ENCODE peak calls at places on chromosome 16, in five cellular contexts. One of them, this sample, is unnamed. For H3K9me3, the result is how much of the 10 kb centered on the place peaks cover.

GRCh38 chr16:86751081-86752030 is 173.0 kb downstream of the FOXL1 start:
- DNase-seq in HCT116: no peak
- DNase-seq in mucosa of descending colon: no peak
- DNase-seq in CD4-positive, CD25-positive, alpha-beta regulatory T cell: no peak
- DNase-seq in CD4-positive, alpha-beta T cell: no peak
- DNase-seq in this sample: no peak

GRCh38 chr16:54846761-54847160 is 83.9 kb upstream of the IRX5 start:
- DNase-seq in HCT116: no peak
- DNase-seq in CD4-positive, CD25-positive, alpha-beta regulatory T cell: no peak
- DNase-seq in CD4-positive, alpha-beta T cell: no peak
- DNase-seq in mucosa of descending colon: no peak
- DNase-seq in this sample: no peak

GRCh38 chr16:89412811-89413210 is 77.5 kb downstream of the ANKRD11 start:
- DNase-seq in HCT116: no peak
- DNase-seq in CD4-positive, alpha-beta T cell: no peak
- DNase-seq in CD4-positive, CD25-positive, alpha-beta regulatory T cell: no peak
- DNase-seq in mucosa of descending colon: no peak
- DNase-seq in this sample: no peak

GRCh38 chr16:76583466-76583865 is 306.3 kb downstream of the CNTNAP4 start:
- DNase-seq in mucosa of descending colon: peak
- DNase-seq in CD4-positive, CD25-positive, alpha-beta regulatory T cell: no peak
- DNase-seq in CD4-positive, alpha-beta T cell: no peak
- DNase-seq in HCT116: no peak
- DNase-seq in this sample: no peak

GRCh38 chr16:72561-73537 is at the start of gene RHBDF1:
- DNase-seq in CD4-positive, CD25-positive, alpha-beta regulatory T cell: no peak
- DNase-seq in CD4-positive, alpha-beta T cell: no peak
- DNase-seq in mucosa of descending colon: peak
- DNase-seq in HCT116: no peak
- DNase-seq in this sample: no peak

GRCh38 chr16:55534773-55535172 is 25.9 kb downstream of the LPCAT2 start:
- DNase-seq in HCT116: no peak
- DNase-seq in mucosa of descending colon: no peak
- DNase-seq in CD4-positive, CD25-positive, alpha-beta regulatory T cell: no peak
- DNase-seq in CD4-positive, alpha-beta T cell: no peak
- DNase-seq in this sample: no peak

GRCh38 chr16:75477680-75478473 is 13.4 kb upstream of the TMEM170A start:
- DNase-seq in CD4-positive, CD25-positive, alpha-beta regulatory T cell: no peak
- DNase-seq in mucosa of descending colon: no peak
- DNase-seq in HCT116: no peak
- DNase-seq in CD4-positive, alpha-beta T cell: no peak
- DNase-seq in this sample: no peak

GRCh38 chr16:15993128-15993527 is 43.7 kb downstream of the ABCC1 start:
- DNase-seq in CD4-positive, CD25-positive, alpha-beta regulatory T cell: no peak
- DNase-seq in mucosa of descending colon: no peak
- DNase-seq in CD4-positive, alpha-beta T cell: no peak
- DNase-seq in HCT116: no peak
- DNase-seq in this sample: no peak

GRCh38 chr16:54928016-54928356 is 2.7 kb upstream of the IRX5 start:
- DNase-seq in CD4-positive, CD25-positive, alpha-beta regulatory T cell: no peak
- DNase-seq in CD4-positive, alpha-beta T cell: no peak
- DNase-seq in HCT116: no peak
- DNase-seq in mucosa of descending colon: no peak
- DNase-seq in this sample: no peak

GRCh38 chr16:20321671-20322070 is 5.6 kb downstream of the GP2 start:
- DNase-seq in mucosa of descending colon: no peak
- DNase-seq in CD4-positive, alpha-beta T cell: no peak
- DNase-seq in CD4-positive, CD25-positive, alpha-beta regulatory T cell: no peak
- DNase-seq in HCT116: no peak
- DNase-seq in this sample: no peak

GRCh38 chr16:88613911-88614817 is 24.2 kb upstream of the IL17C start:
- DNase-seq in CD4-positive, alpha-beta T cell: no peak
- DNase-seq in CD4-positive, CD25-positive, alpha-beta regulatory T cell: no peak
- DNase-seq in mucosa of descending colon: no peak
- DNase-seq in HCT116: no peak
- DNase-seq in this sample: no peak

GRCh38 chr16:82524939-82525338 is 101.8 kb upstream of the CDH13 start:
- DNase-seq in mucosa of descending colon: no peak
- DNase-seq in CD4-positive, alpha-beta T cell: no peak
- DNase-seq in HCT116: no peak
- DNase-seq in CD4-positive, CD25-positive, alpha-beta regulatory T cell: no peak
- DNase-seq in this sample: no peak

GRCh38 chr16:71474864-71475263 is 12.8 kb upstream of the ZNF23 start:
- DNase-seq in CD4-positive, CD25-positive, alpha-beta regulatory T cell: no peak
- DNase-seq in CD4-positive, alpha-beta T cell: no peak
- DNase-seq in HCT116: peak
- DNase-seq in mucosa of descending colon: no peak
- DNase-seq in this sample: no peak

GRCh38 chr16:67509016-67509415 is 19.6 kb upstream of the RIPOR1 start:
- DNase-seq in CD4-positive, alpha-beta T cell: no peak
- DNase-seq in mucosa of descending colon: no peak
- DNase-seq in HCT116: no peak
- DNase-seq in CD4-positive, CD25-positive, alpha-beta regulatory T cell: peak
- DNase-seq in this sample: peak

GRCh38 chr16:2194166-2194834 is 2.1 kb downstream of the CASKIN1 start:
- DNase-seq in CD4-positive, alpha-beta T cell: no peak
- DNase-seq in mucosa of descending colon: no peak
- DNase-seq in CD4-positive, CD25-positive, alpha-beta regulatory T cell: no peak
- DNase-seq in HCT116: no peak
- DNase-seq in this sample: no peak

GRCh38 chr16:9072806-9073341 is 18.6 kb upstream of the HAPSTR1 start:
- DNase-seq in CD4-positive, alpha-beta T cell: no peak
- DNase-seq in HCT116: no peak
- DNase-seq in CD4-positive, CD25-positive, alpha-beta regulatory T cell: peak
- DNase-seq in mucosa of descending colon: no peak
- DNase-seq in this sample: no peak

GRCh38 chr16:5415123-5415522 is 317.5 kb upstream of the EEF2KMT start:
- DNase-seq in mucosa of descending colon: no peak
- DNase-seq in HCT116: peak
- DNase-seq in CD4-positive, alpha-beta T cell: no peak
- DNase-seq in CD4-positive, CD25-positive, alpha-beta regulatory T cell: no peak
- DNase-seq in this sample: no peak

GRCh38 chr16:5412721-5413120 is 315.1 kb upstream of the EEF2KMT start:
- DNase-seq in CD4-positive, alpha-beta T cell: no peak
- DNase-seq in CD4-positive, CD25-positive, alpha-beta regulatory T cell: no peak
- DNase-seq in HCT116: no peak
- DNase-seq in mucosa of descending colon: no peak
- DNase-seq in this sample: no peak

GRCh38 chr16:5416013-5416412 is 318.4 kb upstream of the EEF2KMT start:
- DNase-seq in HCT116: no peak
- DNase-seq in mucosa of descending colon: no peak
- DNase-seq in CD4-positive, CD25-positive, alpha-beta regulatory T cell: no peak
- DNase-seq in CD4-positive, alpha-beta T cell: no peak
- DNase-seq in this sample: no peak
- H3K9me3 ChIP-seq in HCT116: under half
- H3K9me3 ChIP-seq in mucosa of descending colon: under half
- H3K9me3 ChIP-seq in CD4-positive, CD25-positive, alpha-beta regulatory T cell: under half
- H3K9me3 ChIP-seq in CD4-positive, alpha-beta T cell: under half
- H3K9me3 ChIP-seq in this sample: under half

DNA sequence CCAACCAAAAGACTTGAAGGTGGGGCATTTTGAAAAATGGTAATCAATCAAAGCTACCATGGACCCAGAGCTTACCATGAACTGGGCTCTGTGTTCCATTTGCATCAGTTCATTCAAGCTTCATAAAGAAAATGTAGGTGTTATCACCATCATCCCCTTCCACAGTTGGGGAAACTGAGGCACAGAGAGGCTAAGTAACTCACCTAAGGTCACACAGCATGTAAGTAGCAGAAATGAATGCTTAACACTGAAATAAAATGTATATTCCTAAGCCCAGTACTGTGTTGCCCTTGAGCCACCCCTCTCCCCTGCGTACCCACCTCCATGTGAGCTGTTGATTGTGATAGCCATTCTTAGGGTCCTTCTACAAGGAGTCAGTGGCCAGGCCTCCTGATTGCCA is 83.6 kb downstream of the VAT1L start:
- DNase-seq in CD4-positive, CD25-positive, alpha-beta regulatory T cell: no peak
- DNase-seq in mucosa of descending colon: no peak
- DNase-seq in CD4-positive, alpha-beta T cell: no peak
- DNase-seq in HCT116: no peak
- DNase-seq in this sample: no peak
- H3K9me3 ChIP-seq in CD4-positive, CD25-positive, alpha-beta regulatory T cell: under half
- H3K9me3 ChIP-seq in mucosa of descending colon: under half
- H3K9me3 ChIP-seq in CD4-positive, alpha-beta T cell: under half
- H3K9me3 ChIP-seq in HCT116: under half
- H3K9me3 ChIP-seq in this sample: under half

GRCh38 chr16:3388325-3388724 is 12.5 kb downstream of the ZSCAN32 start:
- DNase-seq in CD4-positive, CD25-positive, alpha-beta regulatory T cell: no peak
- DNase-seq in mucosa of descending colon: no peak
- DNase-seq in HCT116: no peak
- DNase-seq in CD4-positive, alpha-beta T cell: no peak
- DNase-seq in this sample: no peak
- H3K9me3 ChIP-seq in CD4-positive, CD25-positive, alpha-beta regulatory T cell: half or more
- H3K9me3 ChIP-seq in mucosa of descending colon: half or more
- H3K9me3 ChIP-seq in HCT116: under half
- H3K9me3 ChIP-seq in CD4-positive, alpha-beta T cell: half or more
- H3K9me3 ChIP-seq in this sample: under half

DNA sequence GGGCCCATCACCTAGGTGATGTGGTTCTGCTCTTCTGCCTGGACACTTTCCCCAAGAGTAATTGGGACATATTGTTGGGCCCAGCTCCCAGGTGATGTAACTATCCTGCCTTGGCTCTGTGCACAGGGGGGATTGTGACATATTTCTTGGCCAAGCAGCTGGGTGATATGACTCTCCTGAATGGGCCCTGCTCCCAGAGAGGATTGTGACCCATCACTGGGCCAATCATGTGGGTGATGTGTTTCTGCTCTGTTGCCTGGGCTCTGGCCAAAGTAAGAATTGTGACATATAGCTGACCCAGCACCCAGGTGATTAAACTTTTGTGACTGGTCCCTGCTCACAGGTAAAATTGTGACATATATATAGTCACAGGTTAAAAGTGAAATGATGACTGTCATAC is 1904.9 kb downstream of the TP53TG3F start:
- DNase-seq in mucosa of descending colon: no peak
- DNase-seq in CD4-positive, CD25-positive, alpha-beta regulatory T cell: no peak
- DNase-seq in HCT116: no peak
- DNase-seq in CD4-positive, alpha-beta T cell: no peak
- DNase-seq in this sample: no peak
- H3K9me3 ChIP-seq in mucosa of descending colon: under half
- H3K9me3 ChIP-seq in CD4-positive, CD25-positive, alpha-beta regulatory T cell: under half
- H3K9me3 ChIP-seq in HCT116: under half
- H3K9me3 ChIP-seq in CD4-positive, alpha-beta T cell: under half
- H3K9me3 ChIP-seq in this sample: under half

DNA sequence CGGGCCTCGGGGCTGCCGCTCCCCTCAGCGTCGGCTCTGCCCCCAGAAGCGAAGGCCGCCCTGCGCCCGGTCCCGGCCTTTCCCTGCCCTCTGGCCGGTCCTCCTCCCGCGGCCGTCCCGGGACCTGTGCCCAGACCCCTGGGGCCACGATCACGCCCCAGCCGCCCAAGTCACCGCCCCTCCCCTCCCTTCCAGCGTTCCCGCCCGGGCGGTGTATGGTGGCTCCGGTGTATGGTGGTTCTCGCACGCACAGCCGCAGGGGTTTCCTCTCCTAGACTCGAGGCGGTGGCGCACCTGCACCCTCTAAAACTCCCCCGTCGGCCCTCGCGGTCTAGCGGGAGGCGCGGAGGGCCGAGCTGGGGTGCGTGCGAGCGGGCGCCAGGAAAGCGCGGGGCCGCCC is 10.0 kb downstream of the TIGD7 start:
- DNase-seq in mucosa of descending colon: no peak
- DNase-seq in CD4-positive, CD25-positive, alpha-beta regulatory T cell: no peak
- DNase-seq in HCT116: no peak
- DNase-seq in CD4-positive, alpha-beta T cell: no peak
- DNase-seq in this sample: no peak
- H3K9me3 ChIP-seq in mucosa of descending colon: half or more
- H3K9me3 ChIP-seq in CD4-positive, CD25-positive, alpha-beta regulatory T cell: half or more
- H3K9me3 ChIP-seq in HCT116: under half
- H3K9me3 ChIP-seq in CD4-positive, alpha-beta T cell: half or more
- H3K9me3 ChIP-seq in this sample: under half

GRCh38 chr16:63925221-63925620 is 1196.6 kb downstream of the CDH11 start:
- DNase-seq in mucosa of descending colon: no peak
- DNase-seq in CD4-positive, alpha-beta T cell: no peak
- DNase-seq in CD4-positive, CD25-positive, alpha-beta regulatory T cell: no peak
- DNase-seq in HCT116: no peak
- DNase-seq in this sample: no peak
- H3K9me3 ChIP-seq in mucosa of descending colon: under half
- H3K9me3 ChIP-seq in CD4-positive, alpha-beta T cell: under half
- H3K9me3 ChIP-seq in CD4-positive, CD25-positive, alpha-beta regulatory T cell: under half
- H3K9me3 ChIP-seq in HCT116: under half
- H3K9me3 ChIP-seq in this sample: under half

DNA sequence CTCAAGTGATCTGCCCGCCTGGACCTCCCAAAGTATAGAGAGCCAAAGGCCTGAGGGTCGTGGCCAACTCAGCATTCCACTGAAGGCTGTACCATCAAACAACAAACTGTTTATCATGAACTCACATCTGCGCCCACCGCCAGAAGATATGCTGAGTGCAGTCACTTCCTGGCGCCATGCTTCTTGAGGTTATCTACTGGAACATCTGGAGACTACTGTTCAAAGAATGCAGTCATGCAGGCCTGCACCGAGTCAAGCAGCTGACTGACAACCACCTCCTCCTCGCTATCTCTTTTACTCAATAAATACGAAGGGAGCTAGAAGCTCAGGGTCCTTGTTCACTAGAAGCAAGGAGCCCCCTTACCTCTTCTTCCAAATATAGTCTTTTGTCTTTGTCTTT is 473.9 kb upstream of the EEF2KMT start:
- DNase-seq in CD4-positive, alpha-beta T cell: no peak
- DNase-seq in HCT116: no peak
- DNase-seq in mucosa of descending colon: no peak
- DNase-seq in CD4-positive, CD25-positive, alpha-beta regulatory T cell: no peak
- DNase-seq in this sample: no peak
- H3K9me3 ChIP-seq in CD4-positive, alpha-beta T cell: under half
- H3K9me3 ChIP-seq in HCT116: under half
- H3K9me3 ChIP-seq in mucosa of descending colon: under half
- H3K9me3 ChIP-seq in CD4-positive, CD25-positive, alpha-beta regulatory T cell: under half
- H3K9me3 ChIP-seq in this sample: under half